ENCODE peak calls at places on chromosomes 6 and 20, in seven cellular contexts. L is ovary, F is neuronal stem cell, D is tibial artery, M is heart left ventricle, J is H1, E is SJSA1. H is an unnamed sample.

GRCh38 chr6:65116326-65116725 is 590.7 kb downstream of the EYS start:
- DNase-seq in L (no peak), F (no peak), D (no peak), M (no peak), J (no peak), E (no peak), H (no peak)

GRCh38 chr6:8556370-8557018 is 121.1 kb upstream of the SLC35B3 start:
- DNase-seq in L (no peak), F (no peak), D (no peak), M (no peak), J (no peak), E (no peak), H (no peak)

GRCh38 chr20:62611794-62612193 is 30.5 kb upstream of the SLCO4A1 start:
- DNase-seq in L (no peak), F (no peak), D (no peak), M (no peak), J (no peak), E (no peak), H (no peak)

GRCh38 chr6:68880050-68880449 is 245.0 kb downstream of the ADGRB3 start:
- DNase-seq in L (no peak), F (no peak), D (no peak), M (no peak), J (no peak), E (no peak), H (no peak)

GRCh38 chr6:147508871-147509608 is 550 bp downstream of the SAMD5 start:
- DNase-seq in L (peak; percentile 36), F (no peak), D (no peak), M (no peak), J (peak; percentile 61), E (peak; percentile 47), H (peak; percentile 23)

GRCh38 chr6:87174078-87174579 is 18.8 kb downstream of the ZNF292 start:
- DNase-seq in L (no peak), F (no peak), D (no peak), M (no peak), J (no peak), E (no peak), H (no peak)

GRCh38 chr6:160461641-160462040 is 113.5 kb downstream of the SLC22A3 start:
- DNase-seq in L (no peak), F (no peak), D (no peak), M (no peak), J (no peak), E (no peak), H (no peak)

GRCh38 chr6:19664878-19665715 is 172.1 kb upstream of the ID4 start:
- DNase-seq in L (no peak), F (no peak), D (no peak), M (no peak), J (no peak), E (no peak), H (no peak)

GRCh38 chr6:56334937-56335336 is 87.6 kb upstream of the COL21A1 start:
- DNase-seq in L (no peak), F (no peak), D (no peak), M (no peak), J (no peak), E (no peak), H (no peak)

GRCh38 chr6:10404107-10404798 is 10.6 kb downstream of the TFAP2A start:
- DNase-seq in L (peak; percentile 93), F (peak; percentile 95), D (peak; percentile 94), M (peak; percentile 84), J (peak; percentile 93), E (peak; percentile 98), H (peak; percentile 88)
- H3K27me3 ChIP-seq in L (no peaks in the 10 kb centered on the region), F (peaks cover 16% of the 10 kb centered on the region), D (no peaks in the 10 kb centered on the region), M (peaks cover 72% of the 10 kb centered on the region), J (peaks cover 92% of the 10 kb centered on the region), E (no peaks in the 10 kb centered on the region), H (peaks cover 100% of the 10 kb centered on the region)

GRCh38 chr20:478949-479429 is 16.7 kb upstream of the TBC1D20 start:
- DNase-seq in L (no peak), F (peak; percentile 14), D (no peak), M (no peak), J (no peak), E (no peak), H (no peak)

GRCh38 chr20:479487-479886 is 17.2 kb upstream of the TBC1D20 start:
- DNase-seq in L (no peak), F (no peak), D (no peak), M (no peak), J (no peak), E (no peak), H (no peak)

GRCh38 chr20:478010-478948 is 15.9 kb upstream of the TBC1D20 start:
- DNase-seq in L (no peak), F (no peak), D (no peak), M (no peak), J (no peak), E (no peak), H (no peak)

GRCh38 chr20:481167-481566 is 18.8 kb upstream of the TBC1D20 start:
- DNase-seq in L (no peak), F (no peak), D (no peak), M (no peak), J (no peak), E (no peak), H (no peak)

GRCh38 chr20:480044-480443 is 17.7 kb upstream of the TBC1D20 start:
- DNase-seq in L (no peak), F (no peak), D (no peak), M (no peak), J (no peak), E (no peak), H (no peak)
- H3K36me3 ChIP-seq in L (no peaks in the 10 kb centered on the region), F (peaks cover 96% of the 10 kb centered on the region), D (peaks cover 36% of the 10 kb centered on the region), M (peaks cover 64% of the 10 kb centered on the region), J (peaks cover 16% of the 10 kb centered on the region), E (peaks cover 56% of the 10 kb centered on the region), H (no peaks in the 10 kb centered on the region)

GRCh38 chr6:41457303-41457670 is 88.9 kb upstream of the FOXP4 start:
- DNase-seq in L (no peak), F (no peak), D (no peak), M (no peak), J (no peak), E (no peak), H (no peak)
- H3K4me1 ChIP-seq in L (no peaks in the 10 kb centered on the region), F (peaks cover 22% of the 10 kb centered on the region), D (no peaks in the 10 kb centered on the region), M (no peaks in the 10 kb centered on the region), J (peaks cover 20% of the 10 kb centered on the region), E (peaks cover 17% of the 10 kb centered on the region), H (peaks cover under 1% of the 10 kb centered on the region)

DNA sequence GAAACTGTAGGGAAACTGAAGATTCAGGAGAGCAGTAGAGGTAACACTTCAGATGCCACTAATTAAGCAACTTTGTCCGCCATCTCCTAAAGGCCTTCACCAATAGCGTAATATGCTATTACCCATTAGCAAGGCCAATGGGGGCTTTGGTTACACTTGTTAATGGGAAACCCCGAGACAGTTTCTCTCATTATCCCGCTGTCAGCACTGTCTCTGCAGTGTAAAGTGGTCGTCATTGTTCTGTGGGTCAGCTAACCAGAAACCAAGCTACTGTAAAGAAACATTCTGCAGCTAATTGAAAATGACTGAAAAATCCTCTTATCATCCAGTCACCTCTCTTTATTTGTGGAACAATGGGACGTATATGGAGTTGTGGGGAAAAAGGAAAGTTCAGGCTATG is 468.0 kb upstream of the POU3F2 start:
- DNase-seq in L (no peak), F (no peak), D (no peak), M (no peak), J (no peak), E (no peak), H (no peak)
- H3K27me3 ChIP-seq in L (no peaks in the 10 kb centered on the region), F (no peaks in the 10 kb centered on the region), D (no peaks in the 10 kb centered on the region), M (no peaks in the 10 kb centered on the region), J (no peaks in the 10 kb centered on the region), E (no peaks in the 10 kb centered on the region), H (no peaks in the 10 kb centered on the region)

GRCh38 chr6:118912646-118913045 is 18.7 kb downstream of the ASF1A start:
- DNase-seq in L (no peak), F (no peak), D (no peak), M (no peak), J (no peak), E (no peak), H (no peak)
- H3K36me3 ChIP-seq in L (no peaks in the 10 kb centered on the region), F (peaks cover 99% of the 10 kb centered on the region), D (peaks cover 82% of the 10 kb centered on the region), M (peaks cover 100% of the 10 kb centered on the region), J (peaks cover 5% of the 10 kb centered on the region), E (peaks cover 67% of the 10 kb centered on the region), H (peaks cover 100% of the 10 kb centered on the region)

DNA sequence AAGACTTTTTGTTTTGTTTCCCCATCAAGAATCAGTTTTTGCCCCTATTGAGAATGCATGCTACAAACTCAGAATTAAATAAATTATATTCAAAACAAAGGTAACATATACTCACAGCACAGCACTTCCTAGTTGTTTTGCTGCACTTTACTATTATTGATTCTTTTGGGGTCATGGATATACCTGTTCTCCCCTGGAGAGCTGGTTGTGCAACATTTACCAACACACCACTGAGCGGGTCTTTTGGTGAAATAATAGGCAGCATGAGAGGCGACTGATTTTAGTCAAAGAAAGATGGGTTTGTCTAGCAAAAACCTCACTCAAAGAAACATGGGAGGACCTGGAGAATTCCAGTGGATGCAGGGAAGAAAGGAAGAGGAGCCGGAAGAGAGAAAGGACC is 39.9 kb upstream of the CDKN1A start:
- DNase-seq in L (no peak), F (no peak), D (no peak), M (no peak), J (no peak), E (no peak), H (no peak)
- H3K4me1 ChIP-seq in L (peaks cover 30% of the 10 kb centered on the region), F (peaks cover 7% of the 10 kb centered on the region), D (peaks cover 8% of the 10 kb centered on the region), M (peaks cover 16% of the 10 kb centered on the region), J (peaks cover 3% of the 10 kb centered on the region), E (peaks cover 39% of the 10 kb centered on the region), H (peaks cover 2% of the 10 kb centered on the region)

GRCh38 chr20:64158346-64159285 is 5.6 kb upstream of the MYT1 start:
- DNase-seq in L (no peak), F (no peak), D (no peak), M (no peak), J (no peak), E (no peak), H (no peak)
- H3K27me3 ChIP-seq in L (no peaks in the 10 kb centered on the region), F (no peaks in the 10 kb centered on the region), D (no peaks in the 10 kb centered on the region), M (peaks cover 22% of the 10 kb centered on the region), J (peaks cover 11% of the 10 kb centered on the region), E (peaks cover 34% of the 10 kb centered on the region), H (peaks cover 19% of the 10 kb centered on the region)

DNA sequence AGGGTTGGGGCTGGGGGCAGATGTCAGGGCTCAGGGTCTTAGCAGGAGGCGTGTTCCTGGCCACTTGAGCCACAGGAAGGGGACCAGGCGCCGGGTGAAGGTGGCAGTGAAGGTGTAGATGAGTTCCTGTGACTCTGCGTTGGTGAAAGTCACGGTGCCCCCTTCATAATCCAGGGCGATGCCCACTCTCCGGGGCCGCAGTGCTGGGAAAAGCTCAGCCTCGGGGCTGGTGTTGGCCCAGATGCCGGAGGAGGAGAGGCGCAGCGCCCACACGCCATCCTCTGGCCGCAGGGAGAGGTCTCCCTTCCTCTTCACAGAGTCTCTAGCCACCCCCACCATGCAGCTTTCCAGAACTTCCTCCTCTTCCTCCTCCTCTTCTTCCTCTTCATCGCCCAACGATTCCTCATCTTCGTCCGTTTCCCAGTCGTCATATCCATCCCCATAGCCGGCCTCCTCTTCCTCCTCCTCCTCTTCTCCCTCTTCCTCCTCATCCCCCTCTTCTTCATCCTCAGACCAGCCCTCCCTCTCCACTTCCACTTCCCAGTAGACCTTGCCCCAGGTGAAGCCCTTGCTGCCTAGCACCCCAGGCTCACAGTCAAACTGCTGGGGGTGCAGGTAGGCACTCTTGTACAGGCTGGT is 22.6 kb downstream of the TRIM15 start:
- DNase-seq in L (no peak), F (no peak), D (no peak), M (no peak), J (peak; percentile 31), E (peak; percentile 33), H (no peak)
- H3K36me3 ChIP-seq in L (no peaks in the 10 kb centered on the region), F (peaks cover 60% of the 10 kb centered on the region), D (peaks cover 63% of the 10 kb centered on the region), M (peaks cover 58% of the 10 kb centered on the region), J (peaks cover 4% of the 10 kb centered on the region), E (peaks cover 54% of the 10 kb centered on the region), H (peaks cover 43% of the 10 kb centered on the region)

DNA sequence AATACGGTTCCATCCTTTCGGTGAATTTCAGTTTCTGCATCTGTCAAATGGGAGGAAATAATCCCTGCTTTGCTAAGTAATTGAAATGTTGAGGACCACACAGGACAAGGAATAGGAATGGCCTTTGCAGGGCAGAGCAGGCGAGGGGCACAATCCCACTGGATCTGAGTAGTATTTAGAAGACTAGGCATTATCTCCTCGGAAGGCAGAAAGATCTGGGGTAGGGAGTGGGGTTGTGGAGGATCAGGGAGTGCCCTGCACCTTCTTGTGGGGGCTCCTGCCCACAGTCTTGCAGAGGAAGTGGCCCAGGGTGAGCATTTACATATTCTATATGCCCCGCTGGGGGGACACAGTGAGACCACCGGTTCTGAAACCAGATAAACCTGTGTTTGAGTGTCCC is 87.1 kb upstream of the SIRPA start:
- DNase-seq in L (no peak), F (no peak), D (peak; percentile 12), M (no peak), J (no peak), E (no peak), H (no peak)
- H3K4me1 ChIP-seq in L (no peaks in the 10 kb centered on the region), F (peaks cover 22% of the 10 kb centered on the region), D (peaks cover 39% of the 10 kb centered on the region), M (peaks cover 16% of the 10 kb centered on the region), J (peaks cover 18% of the 10 kb centered on the region), E (peaks cover 50% of the 10 kb centered on the region), H (peaks cover 30% of the 10 kb centered on the region)

H was measured in heart right ventricle.